ENCODE peak calls at places on chromosome 16, in five cellular contexts. E, G, Q, B and P are unnamed samples.

GRCh38 chr16:77898671-77899211 is 110.4 kb downstream of the VAT1L start:
- DNase-seq in E (peak; percentile 3), G (no peak), Q (no peak), B (no peak), P (no peak)

GRCh38 chr16:3013491-3013951 is 798 bp downstream of the CLDN9 start:
- DNase-seq in E (no peak), G (no peak), Q (no peak), B (no peak), P (no peak)

GRCh38 chr16:10616744-10617640 is 36.6 kb upstream of the EMP2 start:
- DNase-seq in E (peak; percentile 20), G (no peak), Q (no peak), B (peak; percentile 52), P (no peak)

GRCh38 chr16:22660441-22661160 is 149.9 kb downstream of the NPIPB5 start:
- DNase-seq in E (no peak), G (no peak), Q (no peak), B (no peak), P (no peak)

GRCh38 chr16:27406729-27407128 is 4.8 kb downstream of the IL21R start:
- DNase-seq in E (no peak), G (no peak), Q (no peak), B (no peak), P (no peak)

GRCh38 chr16:16021988-16022682 is 72.7 kb downstream of the ABCC1 start:
- DNase-seq in E (peak; percentile 57), G (peak; percentile 92), Q (no peak), B (peak; percentile 99), P (peak; percentile 92)

GRCh38 chr16:82396509-82396908 is 226.5 kb upstream of the MPHOSPH6 start:
- DNase-seq in E (no peak), G (no peak), Q (no peak), B (no peak), P (no peak)

GRCh38 chr16:56477096-56477878 is 25.9 kb downstream of the OGFOD1 start:
- DNase-seq in E (no peak), G (peak; percentile 43), Q (no peak), B (peak; percentile 83), P (no peak)

GRCh38 chr16:47067203-47067602 is 76.5 kb downstream of the NETO2 start:
- DNase-seq in E (no peak), G (no peak), Q (no peak), B (no peak), P (no peak)

GRCh38 chr16:3022208-3022696 is 1.5 kb downstream of the HCFC1R1 start:
- DNase-seq in E (peak; percentile 83), G (peak; percentile 87), Q (peak; percentile 61), B (peak; percentile 97), P (peak; percentile 96)

GRCh38 chr16:67149276-67150057 is 1.3 kb downstream of the B3GNT9 start:
- DNase-seq in E (no peak), G (no peak), Q (no peak), B (no peak), P (no peak)

GRCh38 chr16:67865318-67865717 is 7.5 kb upstream of the EDC4 start:
- DNase-seq in E (no peak), G (no peak), Q (peak; percentile 34), B (peak; percentile 36), P (no peak)

GRCh38 chr16:4561565-4561964 is 5.4 kb downstream of the C16orf96 start:
- DNase-seq in E (peak; percentile 72), G (no peak), Q (no peak), B (no peak), P (no peak)

GRCh38 chr16:79599837-79600635 is 501 bp downstream of the MAF start:
- DNase-seq in E (peak; percentile 56), G (no peak), Q (peak; percentile 67), B (peak; percentile 60), P (peak; percentile 62)

GRCh38 chr16:27690604-27691003 is 140.7 kb downstream of the KATNIP start:
- DNase-seq in E (peak; percentile 33), G (no peak), Q (peak; percentile 36), B (no peak), P (no peak)

GRCh38 chr16:51565149-51565548 is 414.1 kb upstream of the SALL1 start:
- DNase-seq in E (no peak), G (no peak), Q (no peak), B (no peak), P (no peak)

GRCh38 chr16:30000768-30001631 is 5.0 kb downstream of the INO80E start:
- DNase-seq in E (no peak), G (no peak), Q (no peak), B (no peak), P (no peak)

GRCh38 chr16:88886915-88887521 is 20.6 kb upstream of the PABPN1L start:
- DNase-seq in E (no peak), G (no peak), Q (no peak), B (peak; percentile 12), P (peak; percentile 42)

GRCh38 chr16:8867483-8868271 is 1.1 kb downstream of the CARHSP1 start:
- DNase-seq in E (peak; percentile 33), G (no peak), Q (no peak), B (peak; percentile 59), P (peak; percentile 56)

GRCh38 chr16:578870-579405 is 9.2 kb downstream of the PIGQ start:
- DNase-seq in E (peak; percentile 27), G (no peak), Q (peak; percentile 77), B (peak; percentile 69), P (peak; percentile 94)

GRCh38 chr16:1707193-1707790 is 1.3 kb downstream of the MAPK8IP3 start:
- DNase-seq in E (peak; percentile 37), G (no peak), Q (no peak), B (peak; percentile 58), P (no peak)

GRCh38 chr16:81073560-81074330 is 3.3 kb downstream of the C16orf46 start:
- DNase-seq in E (no peak), G (no peak), Q (no peak), B (no peak), P (no peak)

GRCh38 chr16:67146523-67147357 is 4.1 kb downstream of the B3GNT9 start:
- DNase-seq in E (no peak), G (no peak), Q (no peak), B (peak; percentile 18), P (no peak)

GRCh38 chr16:72786606-72787005 is 261.3 kb downstream of the ZFHX3 start:
- DNase-seq in E (no peak), G (no peak), Q (no peak), B (no peak), P (no peak)

GRCh38 chr16:23496826-23497542 is 13.3 kb downstream of the GGA2 start:
- DNase-seq in E (no peak), G (no peak), Q (no peak), B (no peak), P (peak; percentile 56)

GRCh38 chr16:30893744-30894539 is at the start of gene BCL7C:
- DNase-seq in E (peak; percentile 80), G (peak; percentile 70), Q (peak; percentile 97), B (peak; percentile 96), P (peak; percentile 99)

GRCh38 chr16:52357711-52358110 is 189.2 kb downstream of the TOX3 start:
- DNase-seq in E (no peak), G (no peak), Q (no peak), B (no peak), P (no peak)

GRCh38 chr16:49856741-49857330 is 924 bp upstream of the ZNF423 start:
- DNase-seq in E (peak; percentile 73), G (peak; percentile 51), Q (peak; percentile 79), B (peak; percentile 92), P (peak; percentile 75)